ENCODE peak calls at places on chromosomes 3 and 15, in seven cellular contexts. F is H1, J is K562, K is HCT116, S is SK-N-SH, Q is GM12878, O is HepG2. L is an unnamed sample.

GRCh38 chr3:39531681-39532080 is 64.2 kb downstream of the MOBP start:
- DNase-seq in K (peak; percentile 21), Q (no peak), O (peak; percentile 35), F (no peak), S (no peak), J (no peak), L (peak; percentile 22)

GRCh38 chr3:33915796-33916589 is 117.6 kb downstream of the PDCD6IP start:
- DNase-seq in K (no peak), Q (no peak), O (peak; percentile 3), F (peak; percentile 5), J (peak; percentile 71), S (peak; percentile 24), L (peak; percentile 44)

GRCh38 chr15:76003364-76003763 is 8.9 kb downstream of the NRG4 start:
- DNase-seq in J (no peak), K (no peak), Q (no peak), S (no peak), O (no peak), F (no peak), L (no peak)

GRCh38 chr3:62065985-62066693 is 307.2 kb downstream of the FEZF2 start:
- DNase-seq in S (no peak), J (no peak), Q (no peak), K (no peak), F (no peak), O (no peak), L (no peak)

GRCh38 chr3:168071535-168071934 is 24.2 kb downstream of the GOLIM4 start:
- DNase-seq in Q (no peak), J (no peak), O (no peak), F (no peak), K (peak; percentile 70), S (no peak), L (no peak)

GRCh38 chr3:119586707-119587317 is 7.5 kb downstream of the ADPRH start:
- DNase-seq in O (no peak), J (no peak), S (no peak), K (no peak), Q (no peak), F (no peak), L (no peak)

GRCh38 chr3:128555098-128555825 is 62.3 kb upstream of the GATA2 start:
- DNase-seq in K (no peak), O (no peak), S (peak; percentile 48), Q (no peak), J (no peak), F (no peak), L (no peak)

GRCh38 chr3:31592764-31593163 is 60.0 kb downstream of the STT3B start:
- DNase-seq in O (peak; percentile 84), K (no peak), J (no peak), F (no peak), Q (no peak), S (no peak), L (no peak)

GRCh38 chr3:103613738-103614137 is 1178.9 kb downstream of the ZPLD1 start:
- DNase-seq in O (no peak), J (no peak), Q (no peak), S (no peak), F (no peak), K (no peak), L (no peak)

GRCh38 chr3:24145981-24146822 is 201.1 kb downstream of the NR1D2 start:
- DNase-seq in Q (no peak), K (no peak), S (no peak), O (no peak), J (no peak), F (no peak), L (no peak)

GRCh38 chr3:131630812-131631211 is 128.0 kb upstream of the MRPL3 start:
- DNase-seq in F (no peak), K (no peak), Q (no peak), J (no peak), S (no peak), O (no peak), L (no peak)

GRCh38 chr15:78265752-78266224 is 1.4 kb downstream of the DNAJA4 start:
- DNase-seq in O (no peak), J (no peak), K (no peak), S (no peak), F (no peak), Q (no peak), L (no peak)

GRCh38 chr15:22226034-22226790 is 145.9 kb downstream of the OR4M2 start:
- DNase-seq in Q (no peak), J (no peak), O (no peak), S (no peak), K (no peak), F (no peak), L (no peak)

GRCh38 chr3:122057676-122058075 is 2.5 kb downstream of the CD86 start:
- DNase-seq in Q (no peak), K (no peak), O (no peak), F (no peak), S (no peak), J (no peak), L (no peak)

GRCh38 chr3:52005571-52005986 is 9.9 kb upstream of the RPL29 start:
- DNase-seq in K (no peak), O (no peak), S (peak; percentile 71), Q (no peak), F (no peak), J (peak; percentile 46), L (no peak)

GRCh38 chr3:152405915-152406802 is 137.4 kb downstream of the MBNL1 start:
- DNase-seq in F (no peak), O (no peak), S (no peak), J (no peak), K (no peak), Q (no peak), L (no peak)

GRCh38 chr3:55489804-55490132 is 2.7 kb upstream of the WNT5A start:
- DNase-seq in J (no peak), F (no peak), S (no peak), K (no peak), O (no peak), Q (no peak), L (no peak)

GRCh38 chr3:55486101-55486856 is 827 bp downstream of the WNT5A start:
- DNase-seq in O (no peak), K (no peak), S (peak; percentile 54), F (no peak), J (no peak), Q (no peak), L (no peak)

GRCh38 chr3:55488398-55489055 is 1.4 kb upstream of the WNT5A start:
- DNase-seq in J (peak; percentile 15), K (no peak), Q (peak; percentile 26), O (no peak), F (no peak), S (peak; percentile 79), L (peak; percentile 70)

GRCh38 chr3:55486857-55487375 is at the start of gene WNT5A:
- DNase-seq in F (no peak), J (no peak), Q (no peak), S (peak; percentile 73), K (no peak), O (no peak), L (no peak)

GRCh38 chr3:55487376-55488241 is 503 bp upstream of the WNT5A start:
- DNase-seq in F (no peak), O (no peak), Q (no peak), S (peak; percentile 74), K (no peak), J (no peak), L (peak; percentile 26)
- TF ChIP-seq JUND in F (no peak), O (no peak), Q (no peak), S (no peak), K (no peak), J (no peak), L (no peak)

GRCh38 chr3:159253860-159254259 is 452.0 kb downstream of the MFSD1 start:
- DNase-seq in K (no peak), S (no peak), J (no peak), Q (no peak), F (no peak), O (no peak), L (no peak)

GRCh38 chr3:159249472-159250131 is 447.7 kb downstream of the MFSD1 start:
- DNase-seq in Q (no peak), K (no peak), J (no peak), F (no peak), O (no peak), S (no peak), L (no peak)

GRCh38 chr3:159252772-159253384 is 451.0 kb downstream of the MFSD1 start:
- DNase-seq in S (peak; percentile 36), J (peak; percentile 22), Q (peak; percentile 11), K (peak; percentile 70), F (no peak), O (peak; percentile 10), L (peak; percentile 30)

GRCh38 chr3:159250961-159251360 is 449.1 kb downstream of the MFSD1 start:
- DNase-seq in J (no peak), K (no peak), O (no peak), Q (no peak), F (no peak), S (no peak), L (no peak)

GRCh38 chr3:159252274-159252673 is 450.4 kb downstream of the MFSD1 start:
- DNase-seq in Q (no peak), K (no peak), F (no peak), J (no peak), O (no peak), S (no peak), L (no peak)
- TF ChIP-seq JUND in Q (no peak), K (no peak), F (no peak), J (no peak), O (no peak), S (peak; percentile 57), L (no peak)

GRCh38 chr3:17514597-17514996 is 227.8 kb downstream of the TBC1D5 start:
- DNase-seq in S (no peak), Q (no peak), O (no peak), K (no peak), J (no peak), F (no peak), L (no peak)

GRCh38 chr3:17515445-17516227 is 226.8 kb downstream of the TBC1D5 start:
- DNase-seq in J (no peak), S (no peak), K (no peak), Q (no peak), O (no peak), F (no peak), L (no peak)

GRCh38 chr3:17518189-17519059 is 224.0 kb downstream of the TBC1D5 start:
- DNase-seq in O (no peak), J (no peak), K (no peak), F (no peak), S (no peak), Q (no peak), L (no peak)
- TF ChIP-seq JUND in O (no peak), J (no peak), K (no peak), F (no peak), S (no peak), Q (no peak), L (no peak)

DNA sequence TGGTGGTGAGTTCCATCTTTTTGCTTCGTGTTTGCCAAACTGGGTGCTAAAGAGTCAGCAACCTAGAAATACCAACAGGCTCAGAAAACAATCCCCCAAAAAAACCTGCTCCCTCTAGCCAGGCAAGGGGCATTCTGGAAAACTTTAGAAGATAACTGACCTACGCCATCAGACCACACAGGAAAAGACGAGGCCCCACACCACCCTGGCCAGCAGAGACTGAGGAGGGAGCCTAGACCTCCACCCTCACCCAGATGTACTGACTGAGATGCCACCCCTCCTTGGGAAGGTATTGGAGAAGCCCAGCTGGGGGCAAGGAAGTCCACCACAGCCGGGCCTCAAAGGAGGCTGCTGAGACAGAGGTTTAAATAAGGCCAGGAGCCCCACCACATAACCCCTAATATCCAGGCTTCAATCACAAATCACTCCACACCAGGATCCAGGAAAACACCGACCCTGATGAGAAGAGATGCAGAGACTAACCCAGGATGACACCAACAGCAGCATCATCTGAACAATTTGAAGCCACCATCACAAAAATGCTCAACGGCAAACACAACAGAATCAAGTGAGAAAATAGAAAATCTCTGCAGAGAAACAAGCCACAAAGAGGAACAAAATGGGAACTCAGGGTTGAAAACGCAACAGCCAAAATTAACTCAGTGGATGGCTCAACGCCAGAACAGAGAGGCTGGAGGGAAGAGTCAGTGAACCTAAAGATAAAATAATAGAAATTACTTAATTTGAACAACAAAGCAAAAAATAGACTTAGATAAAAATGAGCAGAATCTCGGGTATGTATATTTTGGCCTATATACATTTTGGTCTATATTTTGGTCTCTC is 61.0 kb downstream of the TPRA1 start:
- DNase-seq in F (no peak), S (no peak), Q (no peak), K (no peak), J (no peak), O (no peak), L (no peak)
- TF ChIP-seq JUND in F (no peak), S (no peak), Q (no peak), K (no peak), J (no peak), O (no peak), L (no peak)

L was measured in T47D.